ENCODE peak calls at places on chromosomes 6 and 20, in four cellular contexts. I is transverse colon, W is AG04450, O is uterus. H is an unnamed sample.

GRCh38 chr6:108738684-108739406 is 109.4 kb upstream of the ARMC2 start:
- DNase-seq in O (no peak), I (peak; percentile 33), W (no peak), H (no peak)

GRCh38 chr6:113276631-113277030 is 580.5 kb upstream of the MARCKS start:
- DNase-seq in O (no peak), W (no peak), I (no peak), H (no peak)

GRCh38 chr6:140855520-140855919 is 1277.2 kb upstream of the GJE1 start:
- DNase-seq in O (no peak), I (no peak), W (no peak), H (no peak)

GRCh38 chr6:34652263-34652662 is 44.3 kb downstream of the ILRUN start:
- DNase-seq in W (no peak), O (no peak), I (no peak), H (no peak)

GRCh38 chr6:21694168-21694567 is 100.6 kb downstream of the SOX4 start:
- DNase-seq in I (no peak), W (no peak), O (no peak), H (no peak)

GRCh38 chr6:40336296-40336695 is 250.9 kb downstream of the LRFN2 start:
- DNase-seq in I (no peak), W (no peak), O (no peak), H (no peak)

GRCh38 chr6:15879372-15880261 is 216.8 kb upstream of the DTNBP1 start:
- DNase-seq in O (peak; percentile 54), I (peak; percentile 66), W (no peak), H (peak; percentile 45)

GRCh38 chr6:160775730-160776129 is 73.7 kb downstream of the PLG start:
- DNase-seq in W (no peak), I (no peak), O (no peak), H (no peak)

GRCh38 chr6:37230104-37230503 is 27.5 kb upstream of the TBC1D22B start:
- DNase-seq in O (no peak), I (no peak), W (no peak), H (no peak)

GRCh38 chr6:134746125-134746524 is 203.8 kb downstream of the ALDH8A1 start:
- DNase-seq in O (no peak), W (no peak), I (no peak), H (no peak)

GRCh38 chr20:63624486-63624885 is 2.4 kb downstream of the GMEB2 start:
- DNase-seq in O (no peak), I (no peak), W (no peak), H (no peak)

GRCh38 chr6:170365581-170365980 is 59.0 kb downstream of the FAM120B start:
- DNase-seq in W (no peak), O (no peak), I (no peak), H (no peak)

GRCh38 chr6:127288705-127289104 is 22.0 kb downstream of the RNF146 start:
- DNase-seq in O (no peak), W (no peak), I (no peak), H (no peak)

GRCh38 chr6:108518714-108519576 is 41.8 kb upstream of the FOXO3 start:
- DNase-seq in W (no peak), O (no peak), I (no peak), H (no peak)

GRCh38 chr6:33896391-33897192 is 92.8 kb upstream of the MLN start:
- DNase-seq in W (no peak), O (peak; percentile 61), I (no peak), H (no peak)

GRCh38 chr20:41308726-41309413 is 8.7 kb downstream of the ZHX3 start:
- DNase-seq in I (no peak), O (no peak), W (no peak), H (no peak)

GRCh38 chr20:16518068-16518783 is 55.0 kb downstream of the KIF16B start:
- DNase-seq in W (peak; percentile 7), I (peak; percentile 45), O (no peak), H (peak; percentile 43)

GRCh38 chr6:89927788-89928565 is 33.7 kb downstream of the GJA10 start:
- DNase-seq in W (no peak), O (no peak), I (no peak), H (no peak)

GRCh38 chr6:5007531-5007930 is 3.7 kb upstream of the RPP40 start:
- DNase-seq in O (no peak), W (no peak), I (no peak), H (peak; percentile 18)

GRCh38 chr6:23494367-23494766 is 631.6 kb upstream of the NRSN1 start:
- DNase-seq in W (no peak), O (no peak), I (no peak), H (no peak)

GRCh38 chr20:32839982-32840285 is 18.8 kb upstream of the EFCAB8 start:
- DNase-seq in O (no peak), I (no peak), W (no peak), H (no peak)

GRCh38 chr20:8860011-8860495 is 208.8 kb upstream of the PLCB4 start:
- DNase-seq in I (no peak), W (peak; percentile 88), O (no peak), H (no peak)

GRCh38 chr6:139644821-139645220 is 270.4 kb upstream of the CITED2 start:
- DNase-seq in W (no peak), O (peak; percentile 64), I (no peak), H (no peak)

DNA sequence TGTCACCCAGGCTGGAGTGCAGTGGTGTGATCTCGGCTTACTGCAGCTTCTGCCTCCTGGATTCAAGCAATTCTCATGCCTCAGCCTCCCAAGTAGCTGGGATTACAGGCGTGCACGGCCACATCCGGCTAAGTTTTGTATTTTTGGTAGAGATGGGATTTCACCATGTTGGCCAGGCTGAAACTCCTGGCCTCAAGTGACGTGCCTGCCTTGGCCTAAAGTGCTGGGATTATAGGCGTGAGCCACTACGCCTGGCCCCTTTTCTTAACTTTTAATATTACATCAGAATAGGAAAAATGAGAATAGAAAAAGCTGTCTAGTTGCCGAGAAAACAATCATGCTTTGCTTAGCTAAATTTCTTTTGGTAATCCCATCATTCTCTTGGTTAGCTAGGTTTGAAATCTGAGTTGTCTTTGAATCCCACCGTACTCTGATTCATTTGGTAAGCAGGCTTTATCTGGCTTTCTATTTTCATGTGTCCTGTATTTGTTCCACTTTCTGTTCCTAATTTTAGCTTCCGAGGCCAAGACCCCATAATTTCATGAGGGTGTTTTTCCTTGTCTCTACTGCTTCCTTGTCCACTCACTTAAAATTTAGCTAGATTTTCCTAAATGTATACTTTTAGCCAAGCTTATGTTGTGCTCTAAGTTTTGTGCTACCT is 83.5 kb downstream of the NCOA3 start:
- DNase-seq in O (no peak), W (no peak), I (no peak), H (no peak)
- H3K4me3 ChIP-seq in O (no peak overlapping the region), W (no peak overlapping the region), I (no peak overlapping the region), H (no peak overlapping the region)

GRCh38 chr20:50037575-50037974 is 54.8 kb downstream of the SNAI1 start:
- DNase-seq in I (no peak), O (no peak), W (no peak), H (no peak)

GRCh38 chr20:50038574-50038991 is 55.8 kb downstream of the SNAI1 start:
- DNase-seq in O (no peak), W (no peak), I (no peak), H (no peak)

GRCh38 chr20:50037123-50037522 is 54.3 kb downstream of the SNAI1 start:
- DNase-seq in W (no peak), O (no peak), I (no peak), H (no peak)

GRCh38 chr20:50038169-50038568 is 55.4 kb downstream of the SNAI1 start:
- DNase-seq in O (no peak), W (no peak), I (no peak), H (no peak)

DNA sequence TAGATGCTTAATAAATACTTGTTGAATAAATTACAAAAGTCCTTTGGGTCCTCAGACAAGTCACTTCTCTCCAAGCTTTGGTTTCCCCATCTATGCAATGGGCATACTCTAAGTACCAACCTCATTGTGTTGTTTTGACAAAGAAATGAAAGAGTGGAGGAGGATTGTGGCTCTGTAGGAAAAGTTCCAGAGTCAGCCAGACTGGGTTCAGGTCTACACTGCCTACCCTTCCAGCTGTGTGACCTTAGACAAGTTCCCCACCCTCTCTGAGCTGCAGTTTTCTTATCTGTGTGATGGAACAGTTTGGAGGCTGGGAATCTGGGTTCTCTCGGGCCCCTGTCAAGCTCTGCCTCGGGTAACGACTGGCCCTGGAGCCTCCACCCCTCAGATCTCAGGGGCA is 53.9 kb downstream of the SNAI1 start:
- DNase-seq in O (no peak), W (no peak), I (no peak), H (no peak)
- H3K27ac ChIP-seq in O (no peak overlapping the region), W (no peak overlapping the region), I (no peak overlapping the region), H (no peak overlapping the region)

DNA sequence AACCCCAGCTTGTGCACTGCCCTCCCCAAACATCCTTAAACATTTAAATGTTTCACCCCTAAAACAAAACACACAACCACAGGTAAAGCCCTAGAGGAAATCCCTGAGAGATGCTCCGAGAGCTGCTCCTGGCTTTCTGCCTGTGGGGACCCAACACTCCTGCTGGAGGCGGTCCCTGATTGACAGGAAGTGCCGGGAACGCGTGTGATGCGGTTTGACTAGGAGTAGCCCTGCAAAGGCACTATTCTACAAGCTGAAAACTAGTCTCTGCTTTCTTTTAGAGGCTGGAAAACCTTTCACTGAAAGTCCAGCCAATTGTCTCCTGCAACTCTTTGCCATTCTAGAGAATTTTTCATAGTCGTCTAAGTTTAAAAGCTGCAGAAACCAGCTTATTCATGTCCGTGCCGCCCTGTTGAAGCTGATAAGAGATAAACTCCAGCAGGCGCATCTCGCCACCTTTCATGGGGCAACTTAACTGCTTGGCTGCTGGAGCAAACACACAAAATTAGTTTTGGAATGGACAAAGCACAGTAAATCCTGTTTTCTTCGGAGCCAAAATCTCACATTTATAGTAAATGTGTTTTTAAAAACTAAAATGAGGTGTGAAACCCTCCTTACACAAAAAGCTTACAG is 47.1 kb downstream of the DACT2 start:
- DNase-seq in O (no peak), I (no peak), W (no peak), H (no peak)
- H3K4me3 ChIP-seq in O (no peak overlapping the region), I (no peak overlapping the region), W (no peak overlapping the region), H (no peak overlapping the region)

DNA sequence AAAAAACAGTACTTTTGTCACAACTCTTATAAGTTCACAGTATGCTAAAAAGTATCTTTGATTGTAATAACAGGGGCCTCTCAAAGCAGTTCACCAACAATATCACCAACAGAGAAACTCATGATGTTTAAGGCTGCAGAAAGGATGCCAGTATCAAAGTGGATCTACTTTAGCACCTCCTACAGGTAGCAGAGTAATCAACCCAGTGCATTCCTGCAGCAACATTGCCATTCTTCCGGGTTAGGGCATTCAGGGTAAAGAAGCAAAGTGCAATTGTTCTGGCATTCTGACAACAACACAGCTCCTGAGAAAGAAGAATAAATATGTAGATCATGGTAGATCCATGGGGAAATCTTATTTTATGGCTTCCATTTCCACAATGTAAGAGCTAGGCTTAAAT is 7.6 kb upstream of the SLC17A4 start:
- DNase-seq in O (no peak), I (peak; percentile 29), W (no peak), H (no peak)
- H3K27ac ChIP-seq in O (no peak overlapping the region), I (peak overlapping the region; percentile 31), W (no peak overlapping the region), H (no peak overlapping the region)